ENCODE peak calls at places on chromosomes 13 and 19, in nine cellular contexts. K is ascending aorta; X is ACHN; U is adrenal gland; Z is substantia nigra; I is RCC 7860; M is GM12864; F is GM23248; Q is activated CD4-positive, alpha-beta T cell treated with anti-CD3 and anti-CD28 coated beads for 24 hours. V is an unnamed sample.

GRCh38 chr19:30788105-30788765 is 416.1 kb downstream of the ZNF536 start:
- DNase-seq in K (no peak), X (no peak), U (no peak), Z (no peak), I (no peak), M (no peak), F (no peak), Q (no peak), V (no peak)

GRCh38 chr13:37652596-37652995 is 54.0 kb upstream of the POSTN start:
- DNase-seq in K (no peak), X (no peak), U (no peak), Z (no peak), I (peak; percentile 41), M (no peak), F (no peak), Q (no peak), V (no peak)

GRCh38 chr19:14505488-14506239 is 9.7 kb upstream of the GIPC1 start:
- DNase-seq in K (no peak), X (peak; percentile 44), U (peak; percentile 54), Z (no peak), I (peak; percentile 35), M (no peak), F (peak; percentile 83), Q (peak; percentile 64), V (peak; percentile 18)

GRCh38 chr13:74145249-74145970 is 11.2 kb upstream of the KLF12 start:
- DNase-seq in K (no peak), X (no peak), U (no peak), Z (no peak), I (no peak), M (no peak), F (peak; percentile 62), Q (no peak), V (no peak)

GRCh38 chr19:42794751-42795150 is 29.3 kb upstream of the PSG8 start:
- DNase-seq in K (no peak), X (no peak), U (no peak), Z (no peak), I (no peak), M (no peak), F (peak; percentile 38), Q (no peak), V (peak; percentile 0)

GRCh38 chr19:10270180-10270615 is 722 bp upstream of the ICAM1 start:
- DNase-seq in K (peak; percentile 87), X (no peak), U (peak; percentile 76), Z (peak; percentile 20), I (peak; percentile 80), M (no peak), F (peak; percentile 74), Q (peak; percentile 66), V (no peak)

GRCh38 chr19:49779731-49780578 is 13.2 kb downstream of the AP2A1 start:
- DNase-seq in K (no peak), X (no peak), U (no peak), Z (no peak), I (no peak), M (no peak), F (peak; percentile 40), Q (no peak), V (no peak)

GRCh38 chr19:48683349-48683748 is 10.5 kb upstream of the NTN5 start:
- DNase-seq in K (no peak), X (no peak), U (no peak), Z (peak; percentile 29), I (no peak), M (no peak), F (peak; percentile 53), Q (no peak), V (no peak)

GRCh38 chr13:72208112-72208645 is 341.2 kb upstream of the DACH1 start:
- DNase-seq in K (no peak), X (no peak), U (no peak), Z (no peak), I (no peak), M (no peak), F (no peak), Q (no peak), V (no peak)

GRCh38 chr13:94968040-94968756 is 255.9 kb upstream of the SOX21 start:
- DNase-seq in K (no peak), X (no peak), U (no peak), Z (peak; percentile 54), I (no peak), M (no peak), F (peak; percentile 24), Q (no peak), V (no peak)

GRCh38 chr19:18763674-18764590 is 27.2 kb downstream of the COMP start:
- DNase-seq in K (no peak), X (peak; percentile 91), U (peak; percentile 92), Z (no peak), I (peak; percentile 89), M (no peak), F (peak; percentile 98), Q (no peak), V (peak; percentile 90)

GRCh38 chr19:44927746-44928145 is 13.3 kb downstream of the APOC1 start:
- DNase-seq in K (no peak), X (peak; percentile 35), U (no peak), Z (no peak), I (no peak), M (no peak), F (peak; percentile 27), Q (no peak), V (no peak)

GRCh38 chr13:44116562-44117315 is 237.0 kb downstream of the LACC1 start:
- DNase-seq in K (no peak), X (no peak), U (no peak), Z (no peak), I (no peak), M (no peak), F (no peak), Q (no peak), V (no peak)

GRCh38 chr19:18251587-18252369 is 22.5 kb downstream of the IQCN start:
- DNase-seq in K (peak; percentile 82), X (peak; percentile 50), U (peak; percentile 69), Z (peak; percentile 3), I (peak; percentile 53), M (peak; percentile 48), F (peak; percentile 78), Q (peak; percentile 75), V (peak; percentile 29)

GRCh38 chr13:110554227-110554836 is 7.2 kb downstream of the RAB20 start:
- DNase-seq in K (no peak), X (no peak), U (no peak), Z (no peak), I (no peak), M (no peak), F (no peak), Q (no peak), V (no peak)

GRCh38 chr13:105878119-105878518 is 657.3 kb downstream of the EFNB2 start:
- DNase-seq in K (no peak), X (no peak), U (no peak), Z (no peak), I (no peak), M (no peak), F (no peak), Q (no peak), V (no peak)

GRCh38 chr13:99886706-99887105 is 84.9 kb downstream of the ZIC5 start:
- DNase-seq in K (no peak), X (no peak), U (no peak), Z (no peak), I (no peak), M (no peak), F (peak; percentile 26), Q (no peak), V (no peak)

GRCh38 chr13:79194272-79194671 is 211.8 kb downstream of the RBM26 start:
- DNase-seq in K (no peak), X (no peak), U (no peak), Z (no peak), I (no peak), M (peak; percentile 94), F (no peak), Q (no peak), V (no peak)

GRCh38 chr13:98997051-98997730 is 19.3 kb upstream of the DOCK9 start:
- DNase-seq in K (no peak), X (no peak), U (no peak), Z (no peak), I (no peak), M (no peak), F (no peak), Q (no peak), V (no peak)

GRCh38 chr13:78298657-78299056 is 304.7 kb downstream of the POU4F1 start:
- DNase-seq in K (no peak), X (no peak), U (no peak), Z (no peak), I (no peak), M (no peak), F (peak; percentile 19), Q (no peak), V (no peak)

GRCh38 chr19:55377356-55378131 is 918 bp downstream of the TMEM190 start:
- DNase-seq in K (no peak), X (no peak), U (no peak), Z (no peak), I (no peak), M (no peak), F (peak; percentile 30), Q (no peak), V (no peak)

GRCh38 chr19:35223856-35224505 is 4.6 kb downstream of the FAM187B start:
- DNase-seq in K (no peak), X (no peak), U (no peak), Z (no peak), I (no peak), M (no peak), F (peak; percentile 84), Q (no peak), V (no peak)

GRCh38 chr13:32139251-32139650 is 107.7 kb downstream of the FRY start:
- DNase-seq in K (no peak), X (no peak), U (no peak), Z (no peak), I (no peak), M (no peak), F (no peak), Q (no peak), V (no peak)

GRCh38 chr19:43662487-43662886 is 7.5 kb downstream of the PLAUR start:
- DNase-seq in K (no peak), X (peak; percentile 50), U (no peak), Z (no peak), I (no peak), M (no peak), F (peak; percentile 49), Q (no peak), V (no peak)

GRCh38 chr19:13095934-13096890 is 6.4 kb downstream of the LYL1 start:
- DNase-seq in K (peak; percentile 63), X (no peak), U (no peak), Z (no peak), I (no peak), M (no peak), F (no peak), Q (no peak), V (no peak)

GRCh38 chr19:35066691-35067563 is 25.4 kb downstream of the HPN start:
- DNase-seq in K (peak; percentile 88), X (peak; percentile 72), U (peak; percentile 83), Z (peak; percentile 58), I (peak; percentile 32), M (peak; percentile 79), F (peak; percentile 85), Q (peak; percentile 95), V (peak; percentile 66)

GRCh38 chr13:28685114-28685513 is 26.2 kb downstream of the POMP start:
- DNase-seq in K (no peak), X (no peak), U (no peak), Z (no peak), I (no peak), M (no peak), F (no peak), Q (no peak), V (no peak)

GRCh38 chr13:60080871-60081270 is 82.9 kb downstream of the DIAPH3 start:
- DNase-seq in K (no peak), X (no peak), U (no peak), Z (no peak), I (no peak), M (no peak), F (peak; percentile 29), Q (no peak), V (no peak)

GRCh38 chr13:38697628-38698333 is 10.9 kb downstream of the FREM2 start:
- DNase-seq in K (no peak), X (peak; percentile 33), U (no peak), Z (no peak), I (peak; percentile 9), M (no peak), F (peak; percentile 17), Q (no peak), V (peak; percentile 4)

GRCh38 chr13:94128430-94128829 is 351.1 kb downstream of the DCT start:
- DNase-seq in K (peak; percentile 64), X (no peak), U (no peak), Z (no peak), I (peak; percentile 77), M (no peak), F (peak; percentile 4), Q (no peak), V (no peak)

GRCh38 chr13:93080587-93080986 is 146.0 kb upstream of the GPC6 start:
- DNase-seq in K (no peak), X (no peak), U (no peak), Z (no peak), I (peak; percentile 13), M (no peak), F (no peak), Q (no peak), V (peak; percentile 15)

V was measured in kidney glomerular epithelial cell.